ENCODE peak calls at places on chromosomes 7 and 10, in six cellular contexts. K is HCT116, N is heart left ventricle, P is GM10248, Y is left lung, H is lower leg skin. D is an unnamed sample.

GRCh38 chr7:25963733-25964132 is 188.3 kb upstream of the NFE2L3 start:
- DNase-seq in H (no peak), K (no peak), Y (no peak), P (no peak), N (no peak), D (no peak)

GRCh38 chr10:5943536-5943935 is 33.8 kb downstream of the IL15RA start:
- DNase-seq in H (no peak), K (no peak), N (peak; percentile 67), Y (no peak), P (no peak), D (no peak)

GRCh38 chr7:37230221-37230620 is 218.4 kb downstream of the ELMO1 start:
- DNase-seq in H (no peak), N (peak; percentile 58), K (no peak), P (no peak), Y (no peak), D (no peak)

GRCh38 chr10:43231523-43232078 is 35.3 kb downstream of the RASGEF1A start:
- DNase-seq in H (no peak), Y (peak; percentile 72), K (no peak), N (peak; percentile 15), P (no peak), D (no peak)

GRCh38 chr10:89115876-89116627 is 91.1 kb downstream of the CH25H start:
- DNase-seq in H (no peak), P (no peak), Y (peak; percentile 33), N (no peak), K (peak; percentile 40), D (no peak)

GRCh38 chr10:86966008-86966654 is 2.2 kb upstream of the ADIRF start:
- DNase-seq in Y (no peak), K (no peak), N (no peak), H (no peak), P (peak; percentile 39), D (peak; percentile 61)

GRCh38 chr7:29360633-29361625 is 166.4 kb downstream of the CHN2 start:
- DNase-seq in P (no peak), H (no peak), N (no peak), Y (no peak), K (no peak), D (no peak)

GRCh38 chr10:117757121-117757795 is 214.7 kb downstream of the EMX2 start:
- DNase-seq in Y (no peak), P (no peak), H (no peak), K (no peak), N (no peak), D (peak; percentile 70)

GRCh38 chr10:86756511-86757109 is at the start of gene BMPR1A:
- DNase-seq in Y (peak; percentile 81), P (peak; percentile 35), H (peak; percentile 72), K (no peak), N (peak; percentile 92), D (no peak)

GRCh38 chr7:104267701-104268368 is 60.0 kb upstream of the ORC5 start:
- DNase-seq in H (no peak), K (no peak), P (no peak), Y (no peak), N (no peak), D (no peak)

GRCh38 chr7:117218700-117219099 is 104.2 kb downstream of the WNT2 start:
- DNase-seq in N (no peak), Y (no peak), K (no peak), H (no peak), P (no peak), D (no peak)

GRCh38 chr10:621981-622740 is 67.3 kb downstream of the DIP2C start:
- DNase-seq in K (no peak), Y (no peak), H (no peak), P (no peak), N (no peak), D (no peak)

GRCh38 chr7:156999611-157000046 is 10.8 kb downstream of the MNX1 start:
- DNase-seq in Y (peak; percentile 83), H (no peak), K (no peak), N (no peak), P (no peak), D (no peak)

GRCh38 chr7:27364344-27364758 is 121.7 kb downstream of the EVX1 start:
- DNase-seq in N (peak; percentile 26), P (no peak), H (peak; percentile 51), K (no peak), Y (no peak), D (peak; percentile 96)

GRCh38 chr7:117010375-117011133 is 57.3 kb downstream of the ST7 start:
- DNase-seq in K (no peak), P (peak; percentile 27), N (no peak), H (no peak), Y (no peak), D (no peak)

GRCh38 chr7:28956608-28957063 is 1.5 kb downstream of the TRIL start:
- DNase-seq in K (no peak), Y (peak; percentile 84), H (no peak), P (peak; percentile 49), N (peak; percentile 65), D (no peak)

GRCh38 chr7:78516450-78516849 is 717.9 kb downstream of the PHTF2 start:
- DNase-seq in P (no peak), H (no peak), K (no peak), Y (no peak), N (no peak), D (no peak)

GRCh38 chr10:97210576-97210975 is 24.8 kb upstream of the SLIT1 start:
- DNase-seq in P (peak; percentile 70), Y (no peak), N (peak; percentile 63), K (peak; percentile 54), H (peak; percentile 49), D (no peak)

GRCh38 chr10:22618081-22618785 is 96.1 kb downstream of the PIP4K2A start:
- DNase-seq in H (no peak), Y (no peak), K (peak; percentile 39), P (no peak), N (no peak), D (no peak)

GRCh38 chr7:5754981-5755599 is 26.4 kb downstream of the RNF216 start:
- DNase-seq in N (no peak), K (no peak), P (no peak), H (no peak), Y (no peak), D (no peak)

GRCh38 chr10:16297652-16298051 is 139.2 kb upstream of the PTER start:
- DNase-seq in Y (no peak), P (no peak), H (no peak), K (no peak), N (no peak), D (no peak)

GRCh38 chr10:23686722-23687121 is 247.8 kb downstream of the OTUD1 start:
- DNase-seq in H (no peak), N (no peak), K (no peak), Y (no peak), P (no peak), D (no peak)

DNA sequence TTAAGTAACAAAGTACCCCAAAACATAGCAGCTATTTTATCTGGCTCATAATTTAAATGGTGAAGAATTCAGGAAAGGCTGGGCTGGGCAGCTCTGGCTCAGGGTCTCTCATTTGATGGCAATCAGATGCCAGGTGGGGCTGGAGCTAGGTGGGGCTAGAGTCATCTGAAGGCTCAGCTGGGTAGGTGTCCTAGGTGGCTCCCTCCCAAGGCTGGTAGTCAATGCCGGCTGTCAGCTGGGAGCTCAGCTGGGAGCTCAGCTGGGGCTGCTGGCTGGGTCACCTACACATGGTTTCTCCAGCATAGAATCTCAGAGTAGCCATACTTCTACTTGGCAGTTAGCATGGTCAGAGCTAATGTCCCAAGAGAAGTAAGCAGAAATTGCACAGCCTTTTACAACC is 34.1 kb downstream of the OSBPL3 start:
- DNase-seq in Y (no peak), N (no peak), H (no peak), P (no peak), K (no peak), D (no peak)
- TF ChIP-seq CTCF in Y (no peak), N (no peak), H (no peak), P (no peak), K (no peak), D (no peak)

DNA sequence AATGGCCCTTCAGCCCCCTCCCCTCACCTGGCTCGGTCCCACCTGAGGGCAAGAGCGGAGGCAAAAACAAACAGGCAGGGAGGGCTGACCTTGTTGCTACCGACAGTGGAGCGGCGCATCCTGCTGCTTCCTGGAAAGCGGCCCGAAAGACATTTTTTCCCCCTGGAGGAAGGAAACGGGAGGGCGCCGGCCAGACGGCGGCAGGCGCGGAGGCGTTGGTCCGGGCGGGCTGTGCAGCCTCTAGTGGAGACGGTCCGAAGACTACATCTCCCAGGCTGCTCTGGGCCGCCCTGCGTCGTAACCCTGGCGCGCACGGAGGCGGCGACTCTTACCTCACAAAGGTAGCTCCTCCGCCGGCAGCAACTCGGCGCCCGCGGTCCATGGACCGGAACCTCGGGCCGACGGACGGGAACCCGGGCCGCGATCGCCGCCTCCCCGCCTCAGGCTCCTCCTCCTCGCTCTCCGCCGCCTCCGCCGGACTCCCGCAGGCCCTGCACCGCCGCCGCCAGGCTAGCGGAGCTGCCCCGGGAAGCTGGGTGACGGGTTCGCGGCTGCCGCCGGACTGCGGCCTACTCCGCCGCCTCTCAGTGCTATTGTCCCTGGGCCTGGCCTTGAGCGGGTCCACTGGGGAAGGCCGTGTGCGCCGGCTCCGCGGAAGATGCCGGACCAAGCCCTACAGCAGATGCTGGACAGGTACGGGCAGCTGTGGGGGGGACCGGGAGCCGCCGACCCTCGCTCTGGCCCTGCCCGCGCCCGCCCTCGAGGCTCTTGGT is at the start of the genes CPEB3 and MARCHF5:
- DNase-seq in H (peak; percentile 96), Y (peak; percentile 100), K (peak; percentile 91), N (peak; percentile 97), P (peak; percentile 96), D (no peak)
- TF ChIP-seq CTCF in H (no peak), Y (peak; percentile 88), K (peak; percentile 56), N (peak; percentile 62), P (peak; percentile 28), D (peak; percentile 45)

DNA sequence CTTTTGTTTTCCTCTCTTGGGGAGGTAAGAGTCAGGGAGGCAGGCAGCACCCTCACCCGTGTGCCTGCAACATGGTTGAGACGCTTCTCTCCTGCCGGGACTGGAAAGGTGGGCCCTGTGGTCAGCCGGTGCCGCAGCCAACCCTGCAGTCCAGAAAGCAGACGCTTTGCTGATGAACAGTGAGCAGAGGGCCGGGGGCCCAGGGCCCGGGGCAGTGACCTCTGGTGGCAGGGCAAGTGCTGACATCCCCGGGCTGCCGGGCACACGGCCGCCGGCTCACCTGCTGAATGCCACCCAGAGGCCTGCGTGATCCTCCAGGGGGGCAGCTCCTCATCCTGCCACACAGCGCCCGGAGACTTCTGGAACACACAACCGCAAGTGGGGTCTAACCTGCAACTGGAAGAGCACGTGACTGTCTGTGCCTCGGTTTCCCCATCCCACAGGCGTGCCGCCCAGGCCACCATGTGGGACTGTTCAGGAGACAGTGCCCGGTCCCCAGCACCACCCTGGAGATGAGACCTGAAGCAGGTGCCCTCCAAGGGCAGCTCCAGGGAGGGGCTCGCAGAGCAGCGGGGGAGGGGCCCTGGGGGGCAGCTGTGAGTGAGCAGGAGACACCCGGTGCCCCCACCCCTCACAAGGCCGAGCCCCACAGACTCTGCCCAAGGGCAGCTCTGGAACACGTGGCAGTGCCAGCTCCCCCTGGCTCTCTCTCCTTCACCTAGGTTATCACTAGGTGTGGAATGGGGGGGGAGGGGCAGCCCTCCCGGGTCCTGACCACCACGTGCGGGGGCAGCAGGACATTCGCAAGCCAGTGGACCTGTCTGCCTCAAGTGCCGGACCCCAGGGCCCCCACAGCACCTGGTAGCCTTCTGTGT is 2.2 kb upstream of the ADGRA1 start:
- DNase-seq in P (no peak), K (no peak), N (no peak), Y (peak; percentile 71), H (no peak), D (no peak)
- TF ChIP-seq CTCF in P (no peak), K (peak; percentile 16), N (no peak), Y (no peak), H (no peak), D (no peak)

DNA sequence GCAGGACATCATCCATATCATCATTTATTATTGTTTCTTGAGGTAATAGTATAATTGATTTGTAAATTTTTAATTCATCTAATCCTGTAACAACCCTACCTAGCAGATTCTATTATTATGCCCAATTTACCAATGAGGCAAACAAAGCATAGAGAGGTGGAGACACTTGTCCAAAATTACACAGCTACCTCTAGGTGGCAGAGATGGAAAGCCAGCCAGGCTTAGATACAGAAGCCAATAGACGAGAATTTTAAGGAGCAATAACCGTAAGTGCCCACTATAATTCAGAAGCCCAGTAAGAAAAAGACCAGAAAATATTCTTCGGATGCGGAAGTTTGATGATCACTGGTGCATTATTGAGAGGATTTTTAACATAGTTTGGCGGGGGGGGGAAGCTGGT is 54.0 kb downstream of the ANK3 start:
- DNase-seq in P (no peak), N (no peak), Y (no peak), K (no peak), H (no peak), D (no peak)
- TF ChIP-seq CTCF in P (peak; percentile 28), N (no peak), Y (no peak), K (peak; percentile 39), H (no peak), D (no peak)